ENCODE peak calls at places on chromosomes 13 and 19, in four cellular contexts. X is neural progenitor cell, B is left ventricle myocardium inferior, Z is kidney. V is an unnamed sample.

GRCh38 chr19:51799998-51800848 is 5.3 kb downstream of the FPR3 start:
- DNase-seq in B (peak), X (no peak), Z (peak), V (no peak)

GRCh38 chr19:42254850-42255765 is at the start of gene ERF:
- DNase-seq in Z (peak), X (peak), B (peak), V (peak)

GRCh38 chr19:10454267-10454666 is 33.9 kb downstream of the PDE4A start:
- DNase-seq in X (peak), B (no peak), Z (no peak), V (no peak)

GRCh38 chr13:100721885-100722512 is 47.4 kb upstream of the TMTC4 start:
- DNase-seq in X (peak), B (no peak), Z (no peak), V (peak)

GRCh38 chr19:7928741-7929701 is 3.1 kb upstream of the CTXN1 start:
- DNase-seq in Z (peak), X (peak), B (no peak), V (no peak)

GRCh38 chr13:99995503-99996176 is 14.1 kb downstream of the ZIC2 start:
- DNase-seq in B (no peak), X (peak), Z (no peak), V (no peak)

GRCh38 chr13:113126265-113127150 is 3.9 kb downstream of the F10 start:
- DNase-seq in Z (peak), X (no peak), B (no peak), V (no peak)

GRCh38 chr13:94209110-94209509 is 270.4 kb downstream of the DCT start:
- DNase-seq in Z (no peak), X (no peak), B (no peak), V (no peak)

GRCh38 chr13:32585625-32586021 is 629 bp upstream of the PDS5B start:
- DNase-seq in X (peak), Z (no peak), B (no peak), V (no peak)

GRCh38 chr19:39384839-39385568 is 5.9 kb downstream of the PAF1 start:
- DNase-seq in Z (no peak), X (no peak), B (no peak), V (no peak)

GRCh38 chr19:17391371-17392151 is 2.4 kb downstream of the CCDC194 start:
- DNase-seq in B (no peak), X (peak), Z (no peak), V (no peak)

GRCh38 chr19:40084948-40085347 is 5.8 kb downstream of the ZNF780A start:
- DNase-seq in Z (no peak), X (no peak), B (no peak), V (no peak)

GRCh38 chr19:17909017-17909732 is 23.6 kb upstream of the CCDC124 start:
- DNase-seq in X (peak), B (no peak), Z (no peak), V (no peak)

GRCh38 chr19:41324921-41325639 is 15.1 kb downstream of the CCDC97 start:
- DNase-seq in B (peak), Z (peak), X (peak), V (peak)

GRCh38 chr19:17005000-17005399 is 21.6 kb downstream of the CPAMD8 start:
- DNase-seq in Z (no peak), X (no peak), B (no peak), V (no peak)

GRCh38 chr19:12841094-12841493 is 2.8 kb downstream of the MAST1 start:
- DNase-seq in Z (no peak), B (no peak), X (peak), V (no peak)

GRCh38 chr19:12639901-12640613 is 26.5 kb downstream of the MAN2B1 start:
- DNase-seq in B (peak), X (peak), Z (peak), V (peak)

GRCh38 chr13:48258002-48258401 is 25.0 kb downstream of the ITM2B start:
- DNase-seq in Z (no peak), B (no peak), X (no peak), V (no peak)

GRCh38 chr13:40578055-40578454 is 88.4 kb downstream of the FOXO1 start:
- DNase-seq in Z (no peak), X (no peak), B (no peak), V (no peak)

GRCh38 chr13:98450012-98450411 is 126.9 kb downstream of the STK24 start:
- DNase-seq in B (no peak), X (no peak), Z (no peak), V (no peak)
- H3K27ac ChIP-seq in B (peak), X (peak), Z (no peak), V (peak)

DNA sequence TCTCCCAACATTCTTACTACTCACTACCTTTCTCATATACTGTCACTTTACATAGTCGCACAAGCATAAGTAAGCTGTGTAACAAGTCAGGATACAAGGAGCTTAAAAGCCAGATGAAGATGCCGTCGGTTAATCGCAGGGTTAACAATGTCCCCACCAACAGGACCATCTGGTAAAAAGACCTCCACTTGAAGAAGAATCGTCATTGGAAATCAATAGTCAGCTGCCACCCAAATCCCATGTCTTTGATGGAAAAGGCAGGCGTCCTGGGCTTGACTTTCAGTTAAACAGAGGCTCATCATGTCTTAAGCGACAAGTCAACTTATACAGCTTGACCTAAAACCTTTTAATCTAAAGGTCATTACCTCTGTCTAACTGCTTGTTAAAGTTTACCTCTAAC is 27.2 kb downstream of the DOCK9 start:
- DNase-seq in B (no peak), X (no peak), Z (no peak), V (no peak)
- H3K27ac ChIP-seq in B (no peak), X (no peak), Z (no peak), V (no peak)

GRCh38 chr19:5913739-5914357 is at the start of gene CAPS:
- DNase-seq in Z (peak), B (peak), X (no peak), V (no peak)
- H3K27ac ChIP-seq in Z (peak), B (peak), X (no peak), V (peak)

GRCh38 chr19:35451278-35452096 is 3.4 kb downstream of the FFAR2 start:
- DNase-seq in Z (no peak), X (no peak), B (no peak), V (no peak)
- H3K27ac ChIP-seq in Z (no peak), X (no peak), B (no peak), V (no peak)

GRCh38 chr13:96179309-96179708 is 89.4 kb downstream of the HS6ST3 start:
- DNase-seq in Z (no peak), B (no peak), X (no peak), V (no peak)

GRCh38 chr13:96178759-96179158 is 88.9 kb downstream of the HS6ST3 start:
- DNase-seq in B (no peak), Z (no peak), X (no peak), V (no peak)

DNA sequence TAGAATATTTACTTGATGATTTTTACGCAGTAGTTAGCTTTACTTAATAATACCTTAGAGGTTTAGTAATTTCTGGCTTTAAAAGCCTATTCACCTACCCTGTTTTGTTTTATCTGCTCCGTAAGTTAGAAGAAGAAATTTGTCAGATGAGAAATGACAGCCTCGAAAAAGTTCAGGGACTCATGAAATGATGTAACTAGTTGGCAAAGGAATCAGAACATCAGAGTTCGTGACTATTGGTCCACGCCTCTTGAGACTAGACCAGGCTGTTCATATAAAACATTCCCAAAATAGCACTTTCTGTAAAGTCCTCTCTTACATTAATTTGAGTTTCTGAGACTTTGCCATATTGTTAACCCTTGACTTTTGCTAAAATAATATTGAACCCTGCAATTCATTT is 92.0 kb downstream of the HS6ST3 start:
- DNase-seq in B (no peak), Z (no peak), X (no peak), V (no peak)
- H3K27ac ChIP-seq in B (no peak), Z (no peak), X (no peak), V (no peak)

DNA sequence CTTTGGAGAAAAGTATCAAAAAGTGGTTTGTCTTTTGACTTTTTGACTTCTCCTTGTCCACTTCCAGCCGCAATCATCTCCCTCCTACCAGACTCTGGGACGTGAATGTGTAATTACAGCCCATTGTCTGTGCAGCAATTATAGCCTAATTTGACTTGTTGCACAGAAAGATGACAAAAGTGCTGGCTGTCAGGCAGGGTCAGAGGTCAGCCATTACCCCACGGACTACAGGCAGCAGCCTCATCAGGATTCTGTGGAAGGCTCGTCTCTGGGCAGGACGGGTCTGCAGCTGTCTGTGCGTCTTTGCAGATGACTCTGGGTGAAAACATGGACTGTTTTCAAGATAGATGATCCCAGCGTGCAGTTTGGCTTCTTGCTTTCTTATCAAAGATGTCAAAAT is 102.2 kb upstream of the EDNRB start:
- DNase-seq in X (peak), Z (peak), B (no peak), V (no peak)
- H3K27ac ChIP-seq in X (no peak), Z (no peak), B (no peak), V (no peak)

GRCh38 chr19:49766007-49766937 is 529 bp upstream of the AP2A1 start:
- DNase-seq in X (peak), B (peak), Z (peak), V (peak)

GRCh38 chr19:49763230-49763629 is at the start of gene TSKS:
- DNase-seq in Z (no peak), B (no peak), X (no peak), V (no peak)

GRCh38 chr19:49766938-49767315 is at the start of gene AP2A1:
- DNase-seq in X (no peak), B (no peak), Z (no peak), V (no peak)

GRCh38 chr19:49761625-49762311 is 1.3 kb downstream of the TSKS start:
- DNase-seq in Z (no peak), B (peak), X (no peak), V (no peak)

DNA sequence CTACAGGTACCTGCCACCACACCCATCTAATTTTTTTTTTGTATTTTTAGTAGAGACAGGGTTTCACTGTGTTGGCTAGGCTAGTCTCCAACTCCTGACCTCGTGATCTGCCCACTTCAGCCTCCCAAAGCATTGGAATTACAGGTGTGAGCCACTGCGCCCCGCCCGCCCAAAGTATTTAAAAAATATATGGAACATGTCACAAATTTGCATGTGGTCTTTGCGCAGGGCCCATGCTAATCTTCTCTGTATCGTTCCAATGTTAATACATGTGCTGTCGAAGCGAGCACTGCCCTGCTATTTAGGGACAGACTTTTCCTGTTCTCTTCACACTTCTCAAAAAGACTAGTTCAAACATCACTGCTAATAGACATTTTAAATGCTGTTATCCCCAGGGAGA is 1.2 kb upstream of the TSKS start:
- DNase-seq in Z (no peak), B (no peak), X (no peak), V (no peak)
- H3K27ac ChIP-seq in Z (no peak), B (peak), X (no peak), V (no peak)

DNA sequence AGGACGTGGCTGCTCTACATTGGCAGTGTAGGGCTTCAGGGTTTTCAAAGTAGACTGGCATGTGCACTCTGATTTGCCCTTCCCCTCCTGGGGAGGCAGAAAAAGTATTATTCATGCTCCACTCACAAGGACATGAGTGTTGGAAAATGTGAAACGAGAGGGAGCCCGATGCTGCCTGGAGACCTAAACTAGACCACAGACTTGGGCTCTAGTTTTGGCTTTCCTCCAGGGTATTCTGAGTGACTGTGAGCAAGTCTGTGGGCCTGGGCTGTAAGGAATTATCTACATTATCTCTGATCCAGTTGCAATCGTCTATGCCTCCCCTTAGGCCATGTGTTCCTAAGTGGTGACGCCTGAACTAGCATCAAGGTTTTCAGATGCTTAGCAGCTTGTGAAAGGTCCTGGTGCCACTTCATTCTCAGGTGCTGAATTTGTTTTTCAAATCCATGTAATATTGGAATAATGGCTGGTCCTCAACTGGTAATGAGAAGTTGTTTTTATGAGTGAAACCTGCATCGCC is 55.0 kb downstream of the MRPL57 start:
- DNase-seq in B (no peak), Z (no peak), X (no peak), V (no peak)
- H3K27ac ChIP-seq in B (no peak), Z (no peak), X (no peak), V (no peak)

GRCh38 chr19:43505941-43506340 is 1.4 kb upstream of the PHLDB3 start:
- DNase-seq in X (no peak), Z (no peak), B (no peak), V (no peak)
- H3K27ac ChIP-seq in X (no peak), Z (no peak), B (no peak), V (no peak)

DNA sequence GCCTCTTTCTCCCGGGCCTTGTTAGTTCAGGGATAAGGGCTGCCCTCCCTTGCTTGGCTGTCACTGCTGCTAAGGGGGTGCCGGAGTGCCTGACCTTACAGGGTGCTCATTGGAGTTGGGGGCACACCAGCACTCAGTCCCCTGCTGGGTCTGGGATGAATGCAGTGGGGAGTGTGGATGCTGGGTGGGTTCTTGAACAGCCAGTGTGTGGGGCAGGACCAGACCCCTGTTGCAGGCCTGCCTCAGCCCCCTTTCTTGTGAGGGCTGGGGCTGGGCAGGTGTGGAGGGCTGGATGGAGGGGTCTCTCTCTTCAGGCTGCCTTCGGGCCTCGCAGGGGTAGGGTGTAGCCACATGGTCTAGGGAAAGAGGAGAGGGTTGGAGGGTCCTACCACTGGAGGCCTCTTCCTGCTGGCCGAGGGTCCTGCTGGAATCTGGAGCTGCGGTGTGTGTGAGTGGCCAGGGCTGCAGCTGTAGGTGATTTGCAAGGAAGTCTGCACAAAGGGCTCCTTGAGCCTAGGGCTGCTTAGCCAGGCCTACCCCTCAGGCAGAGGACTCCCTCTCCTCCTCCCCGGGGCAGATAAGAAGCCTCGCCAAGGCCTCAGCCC is 3.2 kb downstream of the CEBPA start:
- DNase-seq in B (no peak), X (peak), Z (peak), V (no peak)
- H3K27ac ChIP-seq in B (no peak), X (no peak), Z (no peak), V (no peak)

V was measured in caudate nucleus.